ENCODE peak calls at places on chromosomes 4 and X, in ten cellular contexts. Z is CD8-positive, alpha-beta memory T cell; H is brain microvascular endothelial cell; B is colonic mucosa; F is body of pancreas; X is thoracic aorta; N is tibial nerve; J is heart right ventricle; U is HCT116; O is sigmoid colon. I is an unnamed sample.

GRCh38 chr4:184355111-184355604 is 119.2 kb downstream of the IRF2 start:
- DNase-seq in O (no peak), U (peak), B (peak), Z (no peak), J (no peak), X (peak), F (peak), N (peak), H (peak), I (peak)

GRCh38 chrX:132094169-132094568 is 33.7 kb downstream of the FRMD7 start:
- DNase-seq in Z (no peak), U (no peak), N (no peak), J (no peak), F (no peak), B (no peak), X (no peak), H (no peak), O (no peak), I (no peak)

GRCh38 chr4:163755013-163755412 is 260.5 kb downstream of the TMA16 start:
- DNase-seq in U (no peak), B (no peak), H (peak), J (no peak), X (no peak), O (no peak), N (no peak), F (no peak), Z (no peak), I (peak)

GRCh38 chrX:119008122-119008744 is 33.8 kb downstream of the LONRF3 start:
- DNase-seq in N (no peak), H (peak), X (no peak), F (peak), Z (no peak), J (peak), U (no peak), O (no peak), B (peak), I (peak)

GRCh38 chrX:143994206-143994605 is 110.3 kb downstream of the UBE2NL start:
- DNase-seq in O (no peak), Z (no peak), U (no peak), H (no peak), J (no peak), F (no peak), N (no peak), B (no peak), X (no peak), I (no peak)

GRCh38 chrX:23616361-23616760 is 50.9 kb upstream of the PRDX4 start:
- DNase-seq in Z (no peak), N (no peak), U (no peak), O (no peak), J (no peak), H (peak), F (no peak), B (no peak), X (no peak), I (no peak)

GRCh38 chr4:124481123-124481522 is 231.4 kb downstream of the ANKRD50 start:
- DNase-seq in J (no peak), Z (no peak), X (no peak), B (no peak), H (no peak), F (no peak), U (no peak), N (no peak), O (no peak), I (no peak)

GRCh38 chrX:93985621-93986020 is 311.6 kb downstream of the FAM133A start:
- DNase-seq in J (no peak), H (no peak), O (no peak), Z (no peak), X (no peak), U (no peak), F (no peak), B (no peak), N (no peak), I (no peak)

GRCh38 chr4:122017296-122017695 is 65.4 kb upstream of the TRPC3 start:
- DNase-seq in F (no peak), U (no peak), N (no peak), J (no peak), Z (no peak), O (no peak), X (no peak), B (no peak), H (no peak), I (no peak)

GRCh38 chr4:151409470-151410313 is 716 bp downstream of the FHIP1A start:
- DNase-seq in J (peak), X (no peak), Z (no peak), F (peak), O (peak), B (peak), H (no peak), N (no peak), U (peak), I (peak)

GRCh38 chr4:9983211-9983610 is 38.1 kb downstream of the SLC2A9 start:
- DNase-seq in X (no peak), O (no peak), J (no peak), N (no peak), F (no peak), B (no peak), H (no peak), Z (no peak), U (no peak), I (no peak)

GRCh38 chr4:123120473-123120872 is 198.1 kb upstream of the NUDT6 start:
- DNase-seq in F (no peak), J (no peak), Z (no peak), N (no peak), O (no peak), X (no peak), B (no peak), U (no peak), H (peak), I (no peak)

GRCh38 chr4:144583658-144584057 is 62.3 kb upstream of the HHIP start:
- DNase-seq in O (no peak), F (no peak), H (peak), N (no peak), Z (no peak), B (no peak), J (no peak), U (no peak), X (no peak), I (no peak)

GRCh38 chr4:1290165-1290977 is 680 bp downstream of the MAEA start:
- DNase-seq in B (peak), N (no peak), J (no peak), O (no peak), F (peak), X (no peak), U (no peak), H (no peak), Z (no peak), I (no peak)

GRCh38 chrX:65587616-65588526 is 53.3 kb upstream of the LAS1L start:
- DNase-seq in O (peak), H (peak), Z (no peak), J (peak), X (peak), N (peak), F (peak), B (peak), U (no peak), I (no peak)

GRCh38 chr4:14833053-14833452 is 169.2 kb upstream of the CPEB2 start:
- DNase-seq in H (no peak), N (no peak), J (no peak), X (no peak), Z (no peak), F (no peak), U (no peak), B (no peak), O (no peak), I (no peak)

GRCh38 chr4:15917297-15917696 is 21.2 kb downstream of the FGFBP1 start:
- DNase-seq in U (no peak), B (no peak), Z (no peak), X (no peak), J (no peak), F (no peak), O (no peak), H (no peak), N (no peak), I (no peak)

GRCh38 chrX:41258281-41258680 is 75.7 kb upstream of the DDX3X start:
- DNase-seq in O (no peak), Z (no peak), B (no peak), F (no peak), N (no peak), U (no peak), J (no peak), X (no peak), H (no peak), I (no peak)

GRCh38 chrX:16320765-16321355 is 153.6 kb downstream of the MAGEB17 start:
- DNase-seq in U (no peak), B (no peak), O (no peak), Z (no peak), J (no peak), X (no peak), F (no peak), N (no peak), H (peak), I (no peak)

GRCh38 chr4:83828601-83829000 is 292.7 kb downstream of the GPAT3 start:
- DNase-seq in U (no peak), O (no peak), J (no peak), X (no peak), B (no peak), N (no peak), F (no peak), Z (no peak), H (no peak), I (no peak)

GRCh38 chr4:77154761-77155499 is 2.1 kb upstream of the CCNG2 start:
- DNase-seq in Z (no peak), J (no peak), H (no peak), B (no peak), X (no peak), O (no peak), F (no peak), N (no peak), U (no peak), I (no peak)

GRCh38 chr4:2570551-2571222 is 34.2 kb downstream of the FAM193A start:
- DNase-seq in X (no peak), B (no peak), J (no peak), Z (peak), F (peak), H (no peak), U (no peak), N (no peak), O (no peak), I (peak)

GRCh38 chr4:168291242-168291641 is 27.3 kb downstream of the DDX60 start:
- DNase-seq in U (no peak), F (no peak), H (no peak), X (no peak), Z (no peak), N (no peak), O (no peak), B (no peak), J (no peak), I (no peak)

GRCh38 chr4:56444719-56445118 is 8.7 kb downstream of the PAICS start:
- DNase-seq in B (no peak), N (no peak), O (no peak), U (no peak), Z (no peak), X (no peak), F (no peak), J (no peak), H (no peak), I (no peak)

GRCh38 chrX:10902001-10902400 is 209.1 kb upstream of the HCCS start:
- DNase-seq in F (no peak), H (peak), N (no peak), X (no peak), U (no peak), O (no peak), J (no peak), Z (no peak), B (no peak), I (no peak)

GRCh38 chr4:7658297-7659204 is 223.8 kb upstream of the PSAPL1 start:
- DNase-seq in B (no peak), Z (no peak), N (no peak), H (peak), O (no peak), U (no peak), J (no peak), X (no peak), F (no peak), I (no peak)

GRCh38 chr4:186104114-186104894 is at the start of gene FAM149A:
- DNase-seq in N (no peak), B (peak), H (no peak), Z (peak), U (peak), X (no peak), F (peak), J (peak), O (peak), I (peak)

GRCh38 chr4:153326513-153326912 is 18.0 kb upstream of the MND1 start:
- DNase-seq in O (no peak), N (no peak), F (no peak), B (peak), H (peak), U (peak), J (no peak), X (no peak), Z (no peak), I (no peak)

GRCh38 chr4:85734446-85734845 is 259.5 kb downstream of the ARHGAP24 start:
- DNase-seq in F (no peak), U (peak), H (no peak), Z (no peak), N (no peak), J (no peak), X (no peak), O (no peak), B (no peak), I (no peak)

GRCh38 chr4:152021788-152022438 is 261.1 kb upstream of the GATB start:
- DNase-seq in F (no peak), B (no peak), U (no peak), N (peak), X (no peak), J (peak), O (peak), Z (no peak), H (no peak), I (no peak)

GRCh38 chr4:137065306-137065705 is 467.0 kb downstream of the PCDH18 start:
- DNase-seq in B (no peak), H (peak), U (no peak), Z (no peak), J (no peak), X (no peak), F (no peak), O (no peak), N (no peak), I (no peak)
- H3K27ac ChIP-seq in B (no peak), H (peak), U (no peak), Z (no peak), J (no peak), X (no peak), F (no peak), O (no peak), N (no peak), I (no peak)

DNA sequence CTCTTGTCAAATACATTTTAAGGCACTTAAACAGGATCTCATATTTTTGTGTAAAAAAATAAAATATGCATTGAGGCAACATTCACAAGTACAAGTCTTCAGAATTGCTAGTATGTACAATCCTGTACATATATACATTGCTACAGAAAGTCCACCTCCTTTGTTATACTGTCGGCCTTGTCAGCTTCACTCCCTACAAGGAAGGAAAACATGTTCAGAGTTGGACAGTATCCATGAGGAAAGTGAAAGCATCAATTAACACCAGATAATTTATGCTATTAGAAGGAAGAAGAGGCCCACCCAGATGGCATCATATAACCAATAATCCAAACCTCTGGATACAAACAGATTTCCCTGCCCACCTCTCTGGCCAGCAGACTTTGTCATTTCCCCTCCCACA is 42.0 kb downstream of the REELD1 start:
- DNase-seq in J (no peak), Z (no peak), U (no peak), H (no peak), F (no peak), N (no peak), B (no peak), X (no peak), O (no peak), I (no peak)
- H3K27ac ChIP-seq in J (no peak), Z (no peak), U (no peak), H (peak), F (no peak), N (no peak), B (no peak), X (no peak), O (no peak), I (no peak)

GRCh38 chr4:42878868-42879267 is 13.6 kb upstream of the GRXCR1 start:
- DNase-seq in F (no peak), J (no peak), U (no peak), X (no peak), N (no peak), H (no peak), O (no peak), Z (no peak), B (no peak), I (no peak)
- H3K27ac ChIP-seq in F (no peak), J (no peak), U (no peak), X (no peak), N (no peak), H (no peak), O (no peak), Z (no peak), B (no peak), I (no peak)

GRCh38 chr4:102663073-102663472 is 97.7 kb downstream of the MANBA start:
- DNase-seq in O (no peak), B (no peak), F (no peak), H (peak), X (no peak), U (no peak), J (no peak), N (no peak), Z (no peak), I (no peak)
- H3K27ac ChIP-seq in O (no peak), B (no peak), F (no peak), H (peak), X (no peak), U (no peak), J (no peak), N (no peak), Z (no peak), I (no peak)